ENCODE peak calls at places on chromosomes 12 and 14, in ten cellular contexts. N is astrocyte of the spinal cord; G is AG08396; Z is D721Med; J is EH; I is psoas muscle; H is colonic mucosa; V is activated CD4-positive, alpha-beta T cell treated with anti-CD3 and anti-CD28 coated beads for 48 hours; K is GM19239; L is WERI-Rb-1. M is an unnamed sample.

GRCh38 chr12:29899212-29899931 is 115.6 kb upstream of the TMTC1 start:
- DNase-seq in H (no peak), J (no peak), N (no peak), K (no peak), L (no peak), Z (no peak), I (no peak), G (no peak), V (no peak), M (no peak)

GRCh38 chr12:55743967-55744931 is 1.3 kb downstream of the GDF11 start:
- DNase-seq in Z (no peak), N (no peak), H (no peak), J (no peak), V (no peak), K (no peak), G (no peak), L (no peak), I (no peak), M (no peak)

GRCh38 chr14:34147461-34147860 is 196.6 kb upstream of the EGLN3 start:
- DNase-seq in N (no peak), L (no peak), J (no peak), V (no peak), I (no peak), H (no peak), G (no peak), K (no peak), Z (no peak), M (no peak)

GRCh38 chr12:34347367-34347766 is 325.1 kb downstream of the ALG10 start:
- DNase-seq in L (peak; percentile 19), V (peak; percentile 25), K (no peak), I (no peak), N (no peak), G (no peak), J (no peak), Z (peak; percentile 35), H (no peak), M (no peak)

GRCh38 chr12:43285248-43285647 is 266.8 kb downstream of the ADAMTS20 start:
- DNase-seq in I (no peak), J (peak; percentile 93), G (peak; percentile 44), L (no peak), K (no peak), H (no peak), N (peak; percentile 95), V (no peak), Z (no peak), M (no peak)

GRCh38 chr12:111099186-111099585 is 178.8 kb upstream of the MYL2 start:
- DNase-seq in Z (no peak), L (no peak), V (no peak), J (no peak), K (no peak), N (no peak), G (no peak), I (no peak), H (no peak), M (no peak)

GRCh38 chr12:14193623-14194022 is 171.9 kb upstream of the ATF7IP start:
- DNase-seq in I (no peak), K (no peak), Z (no peak), V (no peak), J (no peak), G (no peak), H (no peak), N (no peak), L (no peak), M (no peak)

GRCh38 chr12:107992870-107993451 is 136.1 kb upstream of the WSCD2 start:
- DNase-seq in V (peak; percentile 4), H (peak; percentile 17), K (peak; percentile 23), L (peak; percentile 58), Z (no peak), G (peak; percentile 20), I (no peak), J (peak; percentile 14), N (peak; percentile 2), M (peak; percentile 22)

GRCh38 chr14:74324945-74325361 is 22.2 kb upstream of the ABCD4 start:
- DNase-seq in L (no peak), J (peak; percentile 37), K (peak; percentile 33), G (peak; percentile 52), V (no peak), Z (peak; percentile 41), N (peak; percentile 42), I (no peak), H (no peak), M (no peak)

GRCh38 chr14:86038401-86038985 is 508.5 kb downstream of the FLRT2 start:
- DNase-seq in N (peak; percentile 49), V (peak; percentile 58), Z (no peak), K (peak; percentile 9), J (peak; percentile 40), I (peak; percentile 14), H (peak; percentile 19), L (peak; percentile 56), G (peak; percentile 21), M (no peak)

GRCh38 chr12:107349008-107349747 is 255.8 kb upstream of the CRY1 start:
- DNase-seq in G (peak; percentile 53), J (peak; percentile 68), K (no peak), N (peak; percentile 93), V (no peak), L (no peak), Z (no peak), I (no peak), H (peak; percentile 74), M (peak; percentile 27)

GRCh38 chr12:125861299-125862281 is 796.4 kb downstream of the AACS start:
- DNase-seq in H (peak; percentile 45), N (no peak), V (peak; percentile 9), K (no peak), J (no peak), Z (no peak), L (no peak), G (no peak), I (peak; percentile 56), M (no peak)

GRCh38 chr12:110344657-110345056 is 58.9 kb downstream of the ANAPC7 start:
- DNase-seq in Z (no peak), J (no peak), V (no peak), L (no peak), H (no peak), G (no peak), K (no peak), N (no peak), I (no peak), M (no peak)

GRCh38 chr12:71791473-71792150 is 36.9 kb downstream of the RAB21 start:
- DNase-seq in G (no peak), L (no peak), I (no peak), H (no peak), J (no peak), V (no peak), N (no peak), Z (no peak), K (no peak), M (no peak)

GRCh38 chr14:62209287-62209899 is 447.2 kb downstream of the SNAPC1 start:
- DNase-seq in H (no peak), G (peak; percentile 23), J (peak; percentile 83), K (no peak), Z (no peak), L (no peak), I (no peak), N (peak; percentile 79), V (no peak), M (no peak)

GRCh38 chr14:64675246-64675645 is 29.0 kb upstream of the PLEKHG3 start:
- DNase-seq in N (no peak), J (no peak), H (peak; percentile 80), G (no peak), L (no peak), V (no peak), Z (no peak), I (no peak), K (no peak), M (no peak)